ENCODE peak calls at places on chromosomes 5 and 9, in four cellular contexts. C, H, P and T are unnamed samples.

GRCh38 chr5:132388244-132389050 is 18.9 kb downstream of the SLC22A5 start:
- DNase-seq in C (no peak), H (peak), P (no peak), T (no peak)

GRCh38 chr9:136172412-136173079 is 32.4 kb downstream of the LHX3 start:
- DNase-seq in C (peak), H (no peak), P (no peak), T (no peak)

GRCh38 chr9:91991621-91992435 is 41.8 kb upstream of the ROR2 start:
- DNase-seq in C (no peak), H (no peak), P (no peak), T (no peak)

GRCh38 chr9:130213898-130214761 is 41.9 kb downstream of the NCS1 start:
- DNase-seq in C (peak), H (no peak), P (no peak), T (no peak)

GRCh38 chr5:124841829-124842712 is 95.6 kb upstream of the ZNF608 start:
- DNase-seq in C (no peak), H (no peak), P (no peak), T (no peak)

GRCh38 chr5:15021286-15022046 is 149.9 kb upstream of the ANKH start:
- DNase-seq in C (no peak), H (no peak), P (no peak), T (no peak)

GRCh38 chr9:116278326-116278725 is 124.7 kb downstream of the PAPPA start:
- DNase-seq in C (no peak), H (no peak), P (no peak), T (no peak)

GRCh38 chr9:17052626-17053025 is 82.2 kb upstream of the CNTLN start:
- DNase-seq in C (no peak), H (no peak), P (no peak), T (no peak)

GRCh38 chr5:98927242-98927987 is 1.4 kb downstream of the CHD1 start:
- DNase-seq in C (no peak), H (peak), P (peak), T (peak)

GRCh38 chr5:181187500-181188213 is 17.3 kb downstream of the TRIM7 start:
- DNase-seq in C (peak), H (peak), P (peak), T (peak)

GRCh38 chr5:108747111-108748009 is at the start of gene FER:
- DNase-seq in C (no peak), H (no peak), P (peak), T (peak)

GRCh38 chr5:35810561-35810960 is 46.1 kb upstream of the IL7R start:
- DNase-seq in C (no peak), H (no peak), P (no peak), T (no peak)

GRCh38 chr9:93669116-93669957 is 93.0 kb downstream of the PHF2 start:
- DNase-seq in C (peak), H (peak), P (peak), T (peak)

GRCh38 chr9:130720762-130721161 is 27.2 kb downstream of the EXOSC2 start:
- DNase-seq in C (no peak), H (no peak), P (no peak), T (no peak)

GRCh38 chr9:135391759-135392158 is 87.8 kb upstream of the PPP1R26 start:
- DNase-seq in C (no peak), H (no peak), P (no peak), T (no peak)

GRCh38 chr9:136021171-136021890 is 60.2 kb upstream of the UBAC1 start:
- DNase-seq in C (peak), H (peak), P (no peak), T (no peak)

GRCh38 chr9:89494199-89494598 is 3.7 kb downstream of the SEMA4D start:
- DNase-seq in C (no peak), H (no peak), P (no peak), T (no peak)

GRCh38 chr5:107067391-107067790 is 603.3 kb downstream of the EFNA5 start:
- DNase-seq in C (peak), H (no peak), P (no peak), T (no peak)

GRCh38 chr5:139149477-139150199 is 48.5 kb downstream of the SIL1 start:
- DNase-seq in C (no peak), H (no peak), P (no peak), T (no peak)

GRCh38 chr5:14659821-14660607 is 4.5 kb upstream of the OTULIN start:
- DNase-seq in C (no peak), H (no peak), P (no peak), T (no peak)

GRCh38 chr9:107881625-107882300 is 392.2 kb upstream of the KLF4 start:
- DNase-seq in C (no peak), H (no peak), P (no peak), T (no peak)

GRCh38 chr9:14316574-14317304 is 2.8 kb upstream of the NFIB start:
- DNase-seq in C (no peak), H (no peak), P (no peak), T (no peak)

GRCh38 chr5:62265648-62266112 is 40.3 kb upstream of the KIF2A start:
- DNase-seq in C (no peak), H (no peak), P (no peak), T (no peak)

GRCh38 chr9:15400281-15400941 is 22.3 kb upstream of the SNAPC3 start:
- DNase-seq in C (no peak), H (no peak), P (no peak), T (no peak)

GRCh38 chr5:81838307-81838906 is 87.5 kb upstream of the SSBP2 start:
- DNase-seq in C (peak), H (no peak), P (no peak), T (no peak)

GRCh38 chr9:36222449-36222848 is 31.7 kb downstream of the CLTA start:
- DNase-seq in C (no peak), H (no peak), P (no peak), T (no peak)

GRCh38 chr5:65546141-65546540 is 16.8 kb downstream of the CENPK start:
- DNase-seq in C (no peak), H (no peak), P (no peak), T (no peak)

GRCh38 chr9:76431601-76432000 is 27.4 kb upstream of the GCNT1 start:
- DNase-seq in C (peak), H (no peak), P (no peak), T (no peak)

GRCh38 chr5:143398451-143399237 is 4.8 kb downstream of the NR3C1 start:
- DNase-seq in C (no peak), H (no peak), P (no peak), T (no peak)

GRCh38 chr5:1390333-1390732 is 45.4 kb upstream of the CLPTM1L start:
- DNase-seq in C (no peak), H (no peak), P (no peak), T (no peak)

GRCh38 chr5:27911216-27911615 is 872.8 kb upstream of the CDH9 start:
- DNase-seq in C (no peak), H (no peak), P (no peak), T (no peak)

GRCh38 chr5:43001748-43002147 is 38.4 kb downstream of the ANXA2R start:
- DNase-seq in C (no peak), H (no peak), P (no peak), T (no peak)
- TF ChIP-seq CTCF in C (no peak), H (no peak), P (no peak), T (no peak)

GRCh38 chr9:97863314-97863713 is 10.3 kb downstream of the FOXE1 start:
- DNase-seq in C (no peak), H (no peak), P (no peak), T (no peak)

GRCh38 chr9:97859346-97859745 is 6.3 kb downstream of the FOXE1 start:
- DNase-seq in C (no peak), H (no peak), P (no peak), T (no peak)

GRCh38 chr9:97860451-97861147 is 7.6 kb downstream of the FOXE1 start:
- DNase-seq in C (no peak), H (no peak), P (no peak), T (no peak)

GRCh38 chr9:97858826-97859225 is 5.8 kb downstream of the FOXE1 start:
- DNase-seq in C (no peak), H (no peak), P (no peak), T (no peak)

GRCh38 chr9:97861148-97861475 is 8.1 kb downstream of the FOXE1 start:
- DNase-seq in C (no peak), H (no peak), P (no peak), T (no peak)
- TF ChIP-seq CTCF in C (no peak), H (no peak), P (no peak), T (no peak)

GRCh38 chr5:174984863-174985262 is 260.5 kb downstream of the MSX2 start:
- DNase-seq in C (no peak), H (no peak), P (no peak), T (no peak)
- TF ChIP-seq CTCF in C (no peak), H (no peak), P (no peak), T (no peak)

GRCh38 chr9:133768859-133769510 is 30.8 kb upstream of the SARDH start:
- DNase-seq in C (peak), H (peak), P (no peak), T (peak)
- TF ChIP-seq CTCF in C (peak), H (no peak), P (no peak), T (no peak)

GRCh38 chr9:127158995-127159801 is 36.8 kb upstream of the ANGPTL2 start:
- DNase-seq in C (peak), H (peak), P (no peak), T (no peak)
- TF ChIP-seq CTCF in C (peak), H (no peak), P (no peak), T (no peak)

DNA sequence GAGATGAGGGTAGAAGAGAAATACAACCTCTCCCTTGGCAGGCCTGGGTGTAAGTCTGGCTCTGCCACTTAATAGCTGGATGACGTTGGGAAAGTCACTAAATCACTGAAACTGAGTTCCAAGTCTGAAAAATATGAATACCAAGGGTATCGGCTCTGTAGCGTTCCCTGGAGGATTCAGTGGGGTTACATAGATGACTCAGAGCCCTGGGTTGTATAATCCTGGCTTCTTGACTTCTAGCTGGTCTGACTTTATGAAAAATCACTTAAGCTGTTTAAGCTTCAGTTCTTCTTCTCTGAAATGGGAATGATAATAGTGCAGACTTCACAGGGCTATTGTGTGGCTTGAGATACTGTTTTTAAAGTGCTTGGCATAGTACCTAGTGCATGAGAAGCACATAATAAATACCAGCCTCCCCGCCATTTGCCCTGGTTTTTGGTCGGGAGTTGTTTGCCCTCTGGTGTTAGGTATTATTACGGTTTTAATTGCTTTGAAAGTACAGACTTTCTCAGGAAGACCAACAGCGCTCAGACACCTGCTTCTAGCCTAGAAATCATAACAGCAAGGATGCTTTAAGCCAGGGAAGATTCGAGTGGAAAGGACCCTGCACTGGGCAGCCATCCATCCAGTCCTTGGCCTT is 43.0 kb downstream of the CYFIP2 start:
- DNase-seq in C (no peak), H (no peak), P (no peak), T (no peak)
- TF ChIP-seq CTCF in C (no peak), H (no peak), P (peak), T (no peak)